ENCODE peak calls at places on chromosomes 5 and 9, in nine cellular contexts. F is neural progenitor cell; L is psoas muscle; D is OCI-LY7; P is CD8-positive, alpha-beta T cell; W is right atrium auricular region; U is fibroblast of lung; O is upper lobe of left lung; N is colonic mucosa. E is an unnamed sample. For H3K9me3, the result is how much of the 10 kb centered on the place peaks cover.

GRCh38 chr5:156411131-156411727 is 84.3 kb downstream of the SGCD start:
- DNase-seq in F (no peak), L (no peak), D (no peak), P (no peak), W (no peak), U (peak), O (no peak), N (no peak), E (no peak)

GRCh38 chr9:35828716-35829083 is at the start of gene FAM221B:
- DNase-seq in F (peak), L (no peak), D (no peak), P (no peak), W (no peak), U (no peak), O (peak), N (peak), E (no peak)

GRCh38 chr5:85168474-85168873 is 783.8 kb upstream of the EDIL3 start:
- DNase-seq in F (no peak), L (no peak), D (no peak), P (no peak), W (no peak), U (no peak), O (no peak), N (no peak), E (no peak)

GRCh38 chr5:170740586-170741205 is 42.8 kb upstream of the GABRP start:
- DNase-seq in F (no peak), L (no peak), D (no peak), P (no peak), W (peak), U (no peak), O (no peak), N (no peak), E (no peak)

GRCh38 chr5:67844937-67845336 is 370.6 kb upstream of the PIK3R1 start:
- DNase-seq in F (no peak), L (no peak), D (no peak), P (no peak), W (no peak), U (no peak), O (no peak), N (no peak), E (no peak)

GRCh38 chr9:98860871-98861293 is 53.4 kb downstream of the GALNT12 start:
- DNase-seq in F (peak), L (peak), D (no peak), P (no peak), W (peak), U (peak), O (no peak), N (peak), E (no peak)

GRCh38 chr9:93318441-93318840 is 133.0 kb upstream of the FAM120A start:
- DNase-seq in F (no peak), L (no peak), D (no peak), P (no peak), W (no peak), U (no peak), O (no peak), N (no peak), E (no peak)

GRCh38 chr5:9125852-9126251 is 420.0 kb downstream of the SEMA5A start:
- DNase-seq in F (no peak), L (no peak), D (no peak), P (no peak), W (no peak), U (no peak), O (no peak), N (no peak), E (no peak)

GRCh38 chr9:98226968-98227367 is 28.5 kb downstream of the TBC1D2 start:
- DNase-seq in F (no peak), L (no peak), D (no peak), P (no peak), W (no peak), U (no peak), O (no peak), N (no peak), E (no peak)

GRCh38 chr5:113089653-113090335 is 113.2 kb downstream of the DCP2 start:
- DNase-seq in F (no peak), L (no peak), D (no peak), P (no peak), W (no peak), U (peak), O (no peak), N (no peak), E (no peak)

GRCh38 chr5:96463106-96463505 is 30.1 kb upstream of the PCSK1 start:
- DNase-seq in F (no peak), L (no peak), D (no peak), P (no peak), W (no peak), U (peak), O (no peak), N (no peak), E (peak)

DNA sequence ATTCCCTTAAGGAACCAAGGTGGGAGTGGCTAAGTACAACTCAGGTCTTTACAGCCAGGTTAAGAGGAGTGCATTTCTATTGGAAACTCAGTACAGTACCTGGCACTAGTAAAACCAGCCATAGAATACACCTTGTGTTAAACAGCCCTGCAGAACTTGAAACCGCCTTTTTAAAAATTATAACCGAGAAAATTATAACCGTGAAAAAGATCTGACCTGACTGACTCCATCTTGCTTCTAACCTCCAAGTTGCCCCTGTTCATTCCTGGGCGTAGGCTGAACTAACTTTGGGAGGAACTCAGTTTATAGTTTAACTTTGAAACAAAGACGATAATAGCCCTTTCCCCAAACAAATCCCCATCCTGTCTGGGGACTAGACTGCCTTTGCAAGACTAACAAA is 132.3 kb downstream of the SUSD1 start:
- DNase-seq in F (no peak), L (no peak), D (no peak), P (no peak), W (no peak), U (no peak), O (no peak), N (no peak), E (no peak)
- H3K27ac ChIP-seq in F (no peak), L (no peak), D (no peak), P (no peak), W (no peak), U (peak), O (no peak), N (no peak), E (no peak)

GRCh38 chr9:127884976-127885490 is 7.6 kb upstream of the AK1 start:
- DNase-seq in F (no peak), L (no peak), D (no peak), P (no peak), W (no peak), U (no peak), O (peak), N (no peak), E (no peak)

GRCh38 chr9:127885508-127886281 is 8.2 kb upstream of the AK1 start:
- DNase-seq in F (no peak), L (no peak), D (no peak), P (no peak), W (no peak), U (no peak), O (no peak), N (no peak), E (no peak)

GRCh38 chr9:127887792-127888191 is 10.3 kb upstream of the AK1 start:
- DNase-seq in F (no peak), L (no peak), D (peak), P (no peak), W (no peak), U (no peak), O (no peak), N (no peak), E (peak)

GRCh38 chr9:127884427-127884911 is 7.0 kb upstream of the AK1 start:
- DNase-seq in F (no peak), L (peak), D (no peak), P (no peak), W (no peak), U (no peak), O (no peak), N (no peak), E (peak)

GRCh38 chr9:127886401-127886972 is 9.0 kb upstream of the AK1 start:
- DNase-seq in F (no peak), L (no peak), D (no peak), P (no peak), W (no peak), U (no peak), O (peak), N (no peak), E (peak)
- H3K9me3 ChIP-seq in F (under half), L (under half), D (under half), P (under half), W (under half), U (under half), O (under half), N (under half), E (under half)

DNA sequence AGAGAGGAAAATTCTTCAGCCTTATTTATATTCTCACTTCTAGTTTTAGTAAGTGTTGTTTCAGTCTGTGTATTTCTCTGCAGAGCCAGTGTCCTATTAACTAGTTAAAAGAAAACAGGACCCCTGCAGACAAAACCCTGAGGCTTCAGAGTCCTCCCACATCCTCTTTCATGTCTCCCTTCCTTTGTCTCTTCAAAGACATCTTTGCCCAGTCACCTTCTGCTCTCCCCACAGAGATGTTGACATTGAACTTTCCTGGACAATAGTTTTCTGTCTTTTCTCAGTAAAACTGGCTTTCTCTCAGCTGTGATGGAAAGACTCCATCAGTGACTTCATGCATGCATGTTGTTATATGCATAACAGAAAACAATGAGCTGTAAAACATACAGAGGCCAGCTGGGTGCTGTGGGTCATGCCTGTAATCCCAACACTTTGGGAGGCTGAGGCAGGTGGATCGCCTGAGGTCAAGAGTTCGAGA is 20.2 kb downstream of the GRAMD2B start:
- DNase-seq in F (no peak), L (no peak), D (no peak), P (no peak), W (no peak), U (no peak), O (no peak), N (no peak), E (no peak)
- TF ChIP-seq CTCF in F (no peak), L (no peak), D (no peak), P (no peak), W (no peak), U (no peak), O (no peak), N (no peak), E (no peak)

DNA sequence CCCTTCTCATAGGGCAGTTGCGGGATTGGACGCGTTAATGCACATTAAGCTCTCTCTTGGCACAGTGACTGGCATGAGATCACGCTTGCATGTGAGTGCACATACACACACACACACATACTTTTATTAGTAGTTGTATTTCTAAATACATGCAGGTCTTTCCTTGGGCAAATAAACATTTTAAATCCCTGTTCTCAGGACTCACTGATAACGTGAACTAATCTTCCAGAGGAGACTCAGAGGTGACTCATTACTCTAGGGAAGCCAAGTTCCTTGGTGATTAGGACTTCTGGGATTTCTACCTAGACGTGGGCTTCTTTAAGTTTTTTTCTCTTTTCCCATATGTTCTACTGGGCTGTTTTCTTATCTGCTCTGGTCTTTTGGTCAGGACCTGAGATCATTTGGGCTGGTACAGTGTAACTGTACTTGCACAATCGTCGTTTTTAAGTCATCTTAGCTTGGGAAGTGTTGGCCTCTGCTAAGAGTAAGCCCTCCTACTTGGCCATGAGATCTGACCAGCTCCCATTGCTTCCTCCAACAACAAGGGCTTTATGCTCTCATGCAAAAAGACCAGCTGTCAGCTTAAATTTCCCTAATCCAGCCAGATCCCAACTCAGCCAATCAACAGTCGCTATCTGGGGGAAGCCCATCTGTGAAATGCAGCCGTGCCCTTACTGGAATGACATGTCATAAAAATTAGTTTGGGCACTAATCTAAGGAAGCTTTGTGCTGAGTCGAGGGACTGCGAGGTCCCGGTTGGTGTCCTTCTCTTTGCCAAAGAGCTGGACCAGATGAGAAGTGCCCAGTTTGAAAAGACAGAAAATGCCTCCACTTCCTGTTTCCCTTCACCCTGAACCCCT is 176.4 kb upstream of the ANKRD55 start:
- DNase-seq in F (no peak), L (no peak), D (no peak), P (no peak), W (no peak), U (peak), O (no peak), N (no peak), E (peak)
- H3K27ac ChIP-seq in F (no peak), L (no peak), D (no peak), P (no peak), W (no peak), U (no peak), O (no peak), N (no peak), E (no peak)

DNA sequence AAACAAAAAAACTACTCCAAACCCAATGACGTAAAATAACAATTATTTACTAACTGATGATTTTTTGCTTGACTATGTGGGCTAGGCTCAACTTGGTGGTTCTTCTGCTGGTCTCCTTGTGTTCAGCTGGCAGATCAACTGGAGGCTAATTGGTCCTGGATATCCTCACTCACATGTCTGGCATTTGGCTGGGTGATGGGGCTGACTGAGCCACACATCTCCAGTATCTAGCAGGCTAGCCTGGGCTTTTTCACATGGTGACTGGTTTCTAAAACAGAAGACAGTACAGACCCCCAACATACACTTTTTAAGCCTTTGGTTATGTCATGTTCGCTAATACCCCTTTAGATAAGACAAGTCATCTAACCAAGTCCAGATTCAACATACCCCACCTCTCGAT is 104.7 kb upstream of the PRRC1 start:
- DNase-seq in F (no peak), L (no peak), D (no peak), P (no peak), W (no peak), U (no peak), O (no peak), N (no peak), E (no peak)
- H3K9me3 ChIP-seq in F (under half), L (under half), D (under half), P (under half), W (under half), U (under half), O (under half), N (under half), E (under half)

GRCh38 chr9:124290743-124291554 is 33.2 kb downstream of the NEK6 start:
- DNase-seq in F (no peak), L (no peak), D (no peak), P (no peak), W (no peak), U (no peak), O (no peak), N (no peak), E (peak)

GRCh38 chr9:124290053-124290581 is 32.4 kb downstream of the NEK6 start:
- DNase-seq in F (no peak), L (no peak), D (peak), P (no peak), W (no peak), U (no peak), O (peak), N (no peak), E (no peak)

GRCh38 chr9:124292696-124293593 is 35.2 kb downstream of the NEK6 start:
- DNase-seq in F (no peak), L (no peak), D (no peak), P (no peak), W (no peak), U (no peak), O (no peak), N (no peak), E (no peak)

GRCh38 chr9:124293712-124294504 is 36.2 kb downstream of the NEK6 start:
- DNase-seq in F (no peak), L (no peak), D (peak), P (no peak), W (no peak), U (no peak), O (no peak), N (no peak), E (peak)

GRCh38 chr9:124291801-124292396 is 34.1 kb downstream of the NEK6 start:
- DNase-seq in F (no peak), L (no peak), D (peak), P (no peak), W (no peak), U (no peak), O (no peak), N (no peak), E (peak)
- TF ChIP-seq CTCF in F (no peak), L (no peak), D (peak), P (no peak), W (no peak), U (no peak), O (no peak), N (no peak), E (no peak)

GRCh38 chr9:114117996-114118830 is 19.1 kb upstream of the KIF12 start:
- DNase-seq in F (no peak), L (no peak), D (no peak), P (no peak), W (no peak), U (no peak), O (peak), N (no peak), E (no peak)

GRCh38 chr9:114117614-114117995 is 18.5 kb upstream of the KIF12 start:
- DNase-seq in F (no peak), L (no peak), D (no peak), P (no peak), W (no peak), U (no peak), O (no peak), N (no peak), E (no peak)

GRCh38 chr9:114120192-114121014 is 21.3 kb upstream of the KIF12 start:
- DNase-seq in F (no peak), L (no peak), D (no peak), P (no peak), W (no peak), U (no peak), O (no peak), N (peak), E (no peak)

GRCh38 chr9:114121445-114122151 is 22.5 kb upstream of the KIF12 start:
- DNase-seq in F (no peak), L (no peak), D (no peak), P (no peak), W (no peak), U (no peak), O (peak), N (no peak), E (no peak)

DNA sequence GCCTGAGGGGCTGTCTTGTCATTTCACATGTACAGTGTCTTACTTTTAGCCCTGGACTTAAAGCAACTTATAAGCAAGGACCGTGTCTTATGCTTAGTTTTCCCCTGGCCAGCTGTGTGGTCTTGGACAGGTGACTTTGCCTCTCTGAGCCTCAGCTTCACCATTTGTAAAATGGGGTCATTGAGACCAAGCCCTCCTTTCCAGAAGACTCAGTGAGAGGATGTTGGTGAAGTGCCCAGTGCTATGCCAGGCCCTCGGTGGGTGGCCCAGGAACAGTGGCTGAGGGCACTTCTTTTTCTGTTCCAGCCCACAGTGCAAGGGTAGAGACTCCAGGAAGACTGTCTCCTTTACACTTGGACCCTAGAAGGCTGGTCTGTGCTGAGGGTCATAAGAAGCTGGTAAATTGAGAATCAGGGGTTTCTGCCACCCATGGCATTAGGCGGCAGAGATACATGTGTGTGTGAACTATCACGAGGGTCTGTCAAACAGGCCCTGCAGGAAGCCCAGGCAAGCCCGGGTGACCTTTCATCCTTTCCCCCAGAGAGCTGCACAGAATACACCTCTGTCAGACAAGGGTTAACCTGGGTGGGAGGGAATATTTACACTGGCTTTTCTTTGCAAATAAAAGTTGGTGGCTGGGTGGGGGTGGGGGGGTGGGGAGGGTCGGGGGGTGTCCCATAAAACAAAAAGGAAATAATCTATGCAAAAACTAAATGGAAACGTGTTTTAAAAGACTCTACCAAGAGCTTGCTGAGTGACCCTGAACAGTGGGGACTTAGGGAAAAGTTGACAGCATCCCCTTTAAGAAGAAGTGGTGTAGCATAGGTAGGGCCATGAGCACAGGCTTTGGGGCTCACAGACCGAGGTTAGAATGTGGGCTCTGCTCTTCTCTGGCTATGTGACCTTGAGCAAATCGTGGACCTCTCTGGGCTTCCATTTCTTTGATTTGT is 20.4 kb upstream of the KIF12 start:
- DNase-seq in F (no peak), L (no peak), D (no peak), P (no peak), W (no peak), U (no peak), O (no peak), N (no peak), E (no peak)
- H3K27ac ChIP-seq in F (no peak), L (no peak), D (no peak), P (no peak), W (no peak), U (no peak), O (no peak), N (no peak), E (no peak)

GRCh38 chr5:32668552-32668951 is 42.6 kb upstream of the NPR3 start:
- DNase-seq in F (no peak), L (no peak), D (no peak), P (no peak), W (no peak), U (no peak), O (peak), N (no peak), E (no peak)
- H3K9me3 ChIP-seq in F (under half), L (under half), D (under half), P (under half), W (under half), U (under half), O (under half), N (under half), E (under half)

GRCh38 chr9:7358876-7359275 is 440.7 kb downstream of the DMAC1 start:
- DNase-seq in F (peak), L (no peak), D (no peak), P (no peak), W (no peak), U (no peak), O (no peak), N (no peak), E (peak)

GRCh38 chr9:7363777-7364477 is 435.7 kb downstream of the DMAC1 start:
- DNase-seq in F (peak), L (no peak), D (no peak), P (no peak), W (no peak), U (no peak), O (no peak), N (no peak), E (peak)

GRCh38 chr9:7354704-7355103 is 444.9 kb downstream of the DMAC1 start:
- DNase-seq in F (no peak), L (no peak), D (no peak), P (no peak), W (no peak), U (no peak), O (no peak), N (no peak), E (no peak)

GRCh38 chr9:7366121-7366520 is 433.5 kb downstream of the DMAC1 start:
- DNase-seq in F (no peak), L (no peak), D (no peak), P (no peak), W (no peak), U (peak), O (no peak), N (no peak), E (no peak)

GRCh38 chr9:7360513-7360912 is 439.1 kb downstream of the DMAC1 start:
- DNase-seq in F (peak), L (no peak), D (no peak), P (no peak), W (no peak), U (no peak), O (no peak), N (no peak), E (no peak)
- TF ChIP-seq CTCF in F (peak), L (no peak), D (no peak), P (no peak), W (no peak), U (no peak), O (no peak), N (no peak), E (no peak)

E was measured in A673.